ENCODE peak calls at places on chromosomes 16 and 17, in seven cellular contexts. M is IMR-90, S is spleen, U is OCI-LY7, V is body of pancreas, F is tibial artery, C is adipocyte. X is an unnamed sample.

GRCh38 chr17:17935321-17936271 is 36.6 kb downstream of the TOM1L2 start:
- DNase-seq in F (peak; percentile 71), U (no peak), M (peak; percentile 92), S (no peak), C (peak; percentile 94), V (no peak), X (peak; percentile 93)

GRCh38 chr17:75152971-75153853 is 1.1 kb downstream of the JPT1 start:
- DNase-seq in M (peak; percentile 28), V (peak; percentile 23), U (peak; percentile 75), S (peak; percentile 80), F (peak; percentile 55), C (peak; percentile 50), X (peak; percentile 38)

GRCh38 chr17:2412561-2413021 is 11.7 kb upstream of the MNT start:
- DNase-seq in U (no peak), V (peak; percentile 88), C (peak; percentile 56), F (peak; percentile 89), S (no peak), M (no peak), X (no peak)

GRCh38 chr17:50637829-50638571 is 3.3 kb downstream of the ABCC3 start:
- DNase-seq in M (no peak), C (no peak), U (no peak), V (no peak), S (no peak), F (no peak), X (no peak)

GRCh38 chr16:12199524-12199923 is 223.0 kb downstream of the SNX29 start:
- DNase-seq in M (no peak), S (no peak), V (no peak), F (no peak), U (no peak), C (no peak), X (peak; percentile 58)

GRCh38 chr17:56297142-56297541 is 143.9 kb downstream of the ANKFN1 start:
- DNase-seq in C (peak; percentile 57), V (no peak), M (peak; percentile 62), F (no peak), S (no peak), U (no peak), X (no peak)

GRCh38 chr17:43578699-43579569 is 32.8 kb upstream of the ETV4 start:
- DNase-seq in S (peak; percentile 81), V (peak; percentile 19), C (peak; percentile 69), U (peak; percentile 65), M (peak; percentile 85), F (no peak), X (no peak)

GRCh38 chr16:85750827-85751641 is at the start of gene C16orf74:
- DNase-seq in U (peak; percentile 45), V (peak; percentile 52), S (peak; percentile 89), F (no peak), M (peak; percentile 35), C (peak; percentile 82), X (peak; percentile 79)

GRCh38 chr17:49363251-49363650 is 1.2 kb upstream of the ZNF652 start:
- DNase-seq in M (no peak), U (no peak), S (no peak), C (no peak), V (no peak), F (no peak), X (no peak)

GRCh38 chr17:55895112-55895759 is 144.4 kb downstream of the PCTP start:
- DNase-seq in M (no peak), U (no peak), V (no peak), F (no peak), S (no peak), C (no peak), X (no peak)

GRCh38 chr16:25051446-25052160 is 36.4 kb upstream of the ARHGAP17 start:
- DNase-seq in V (no peak), S (no peak), M (peak; percentile 84), U (no peak), C (peak; percentile 61), F (no peak), X (no peak)

GRCh38 chr17:83122834-83123233 is 43.4 kb downstream of the METRNL start:
- DNase-seq in V (no peak), U (no peak), F (peak; percentile 71), M (no peak), C (no peak), S (peak; percentile 54), X (no peak)
- H3K4me1 ChIP-seq in V (no peaks in the 10 kb centered on the region), U (peaks cover 40% of the 10 kb centered on the region), F (no peaks in the 10 kb centered on the region), M (no peaks in the 10 kb centered on the region), C (peaks cover 11% of the 10 kb centered on the region), S (peaks cover 14% of the 10 kb centered on the region), X (no peaks in the 10 kb centered on the region)

DNA sequence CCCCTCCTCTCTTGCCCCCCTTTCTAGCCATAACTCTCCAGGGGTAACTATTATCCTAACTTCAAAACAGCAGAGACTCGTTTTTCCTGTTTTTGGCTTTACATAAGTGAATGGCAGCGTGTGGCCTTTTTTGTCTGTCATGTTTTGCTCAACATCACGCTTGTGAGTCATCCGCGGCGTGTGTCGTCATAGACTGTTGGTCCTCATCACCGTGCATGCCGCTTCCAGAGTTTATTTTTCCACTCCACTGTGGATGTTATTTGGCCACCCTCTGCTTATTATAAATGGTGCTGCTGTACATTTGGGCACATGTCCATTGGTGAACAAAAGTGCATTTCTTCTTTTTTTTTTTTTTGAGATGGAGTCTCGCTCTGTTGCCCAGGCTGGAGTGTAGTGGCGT is 52.5 kb downstream of the ERN1 start:
- DNase-seq in U (no peak), M (peak; percentile 41), C (no peak), S (peak; percentile 88), V (peak; percentile 61), F (no peak), X (no peak)
- H3K4me1 ChIP-seq in U (peaks cover 94% of the 10 kb centered on the region), M (peaks cover 13% of the 10 kb centered on the region), C (peaks cover 35% of the 10 kb centered on the region), S (peaks cover 18% of the 10 kb centered on the region), V (peaks cover 63% of the 10 kb centered on the region), F (no peaks in the 10 kb centered on the region), X (peaks cover 5% of the 10 kb centered on the region)

GRCh38 chr17:40101367-40102210 is 1.2 kb upstream of the NR1D1 start:
- DNase-seq in F (no peak), S (no peak), U (no peak), V (no peak), M (no peak), C (no peak), X (no peak)

GRCh38 chr17:40106089-40106759 is 5.8 kb upstream of the NR1D1 start:
- DNase-seq in M (no peak), U (no peak), S (no peak), F (no peak), V (no peak), C (no peak), X (no peak)

GRCh38 chr17:40104570-40105471 is 4.4 kb upstream of the NR1D1 start:
- DNase-seq in S (no peak), M (no peak), C (no peak), F (no peak), V (no peak), U (no peak), X (no peak)

GRCh38 chr17:40103082-40103741 is 2.8 kb upstream of the NR1D1 start:
- DNase-seq in F (no peak), C (no peak), M (no peak), V (no peak), U (no peak), S (no peak), X (no peak)

GRCh38 chr17:40103742-40104095 is 3.3 kb upstream of the NR1D1 start:
- DNase-seq in U (no peak), V (no peak), F (no peak), S (no peak), M (no peak), C (no peak), X (no peak)
- H3K4me1 ChIP-seq in U (peaks cover 39% of the 10 kb centered on the region), V (peaks cover 65% of the 10 kb centered on the region), F (peaks cover 3% of the 10 kb centered on the region), S (peaks cover 46% of the 10 kb centered on the region), M (peaks cover 36% of the 10 kb centered on the region), C (peaks cover 59% of the 10 kb centered on the region), X (peaks cover 38% of the 10 kb centered on the region)

DNA sequence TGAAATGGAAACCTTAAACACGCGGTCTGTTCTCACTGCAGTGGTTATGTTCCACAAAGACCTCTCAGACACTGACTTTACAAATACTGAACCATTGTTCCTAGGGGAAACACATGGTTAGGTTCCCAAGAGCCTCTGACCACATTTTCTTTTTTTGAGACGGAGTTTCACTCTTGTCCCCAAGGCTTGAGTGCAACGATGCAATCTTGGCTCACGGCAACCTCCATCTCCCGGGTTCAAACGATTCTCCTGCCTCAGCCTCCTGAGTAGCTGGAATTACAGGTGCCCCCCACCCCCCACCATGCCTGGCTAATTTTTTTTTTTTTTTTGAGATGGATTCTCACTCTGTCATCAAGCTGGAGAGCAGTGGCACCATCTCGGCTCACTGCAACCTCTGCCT is 179.7 kb downstream of the RBFOX3 start:
- DNase-seq in U (no peak), M (no peak), S (no peak), V (no peak), C (no peak), F (no peak), X (no peak)
- H3K4me1 ChIP-seq in U (no peaks in the 10 kb centered on the region), M (no peaks in the 10 kb centered on the region), S (no peaks in the 10 kb centered on the region), V (no peaks in the 10 kb centered on the region), C (no peaks in the 10 kb centered on the region), F (no peaks in the 10 kb centered on the region), X (no peaks in the 10 kb centered on the region)

GRCh38 chr16:57635266-57636097 is 7.1 kb downstream of the ADGRG1 start:
- DNase-seq in V (peak; percentile 72), S (no peak), U (no peak), C (no peak), F (no peak), M (no peak), X (no peak)
- H3K4me1 ChIP-seq in V (peaks cover 89% of the 10 kb centered on the region), S (no peaks in the 10 kb centered on the region), U (no peaks in the 10 kb centered on the region), C (peaks cover 33% of the 10 kb centered on the region), F (no peaks in the 10 kb centered on the region), M (peaks cover 10% of the 10 kb centered on the region), X (no peaks in the 10 kb centered on the region)

GRCh38 chr17:57984936-57985674 is 2.9 kb downstream of the VEZF1 start:
- DNase-seq in S (no peak), U (no peak), C (peak; percentile 49), M (no peak), V (no peak), F (no peak), X (no peak)
- H3K4me1 ChIP-seq in S (peaks cover 39% of the 10 kb centered on the region), U (peaks cover 23% of the 10 kb centered on the region), C (peaks cover 51% of the 10 kb centered on the region), M (peaks cover 28% of the 10 kb centered on the region), V (peaks cover 66% of the 10 kb centered on the region), F (no peaks in the 10 kb centered on the region), X (peaks cover 44% of the 10 kb centered on the region)

GRCh38 chr17:64975318-64976087 is 56.2 kb upstream of the LRRC37A3 start:
- DNase-seq in C (peak; percentile 98), M (peak; percentile 87), U (peak; percentile 97), S (peak; percentile 99), V (peak; percentile 95), F (peak; percentile 97), X (peak; percentile 96)
- H3K4me1 ChIP-seq in C (peaks cover 10% of the 10 kb centered on the region), M (peaks cover 5% of the 10 kb centered on the region), U (peaks cover 87% of the 10 kb centered on the region), S (peaks cover 15% of the 10 kb centered on the region), V (peaks cover 13% of the 10 kb centered on the region), F (no peaks in the 10 kb centered on the region), X (no peaks in the 10 kb centered on the region)

DNA sequence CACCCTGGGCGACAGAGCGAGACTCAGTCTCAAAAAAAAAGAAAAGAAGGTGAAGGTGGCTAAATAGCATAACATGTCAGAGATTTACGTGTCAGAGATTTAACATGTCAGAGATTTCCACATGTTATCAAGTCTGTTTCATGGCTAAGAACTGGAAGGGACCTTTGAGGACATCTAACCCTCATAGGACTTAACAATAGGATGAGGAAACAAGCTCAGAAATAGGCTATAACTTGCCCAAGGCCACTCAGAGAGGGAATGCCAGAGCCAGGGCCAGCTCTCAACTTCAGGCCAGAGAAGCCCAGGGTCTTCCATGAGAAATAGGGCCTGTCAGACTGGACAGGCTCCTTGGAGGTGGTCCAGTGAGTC is 26.8 kb upstream of the ZNF629 start:
- DNase-seq in M (no peak), C (no peak), F (no peak), V (no peak), S (no peak), U (no peak), X (no peak)
- H3K4me1 ChIP-seq in M (peaks cover 3% of the 10 kb centered on the region), C (peaks cover 12% of the 10 kb centered on the region), F (no peaks in the 10 kb centered on the region), V (peaks cover 12% of the 10 kb centered on the region), S (peaks cover 6% of the 10 kb centered on the region), U (peaks cover 14% of the 10 kb centered on the region), X (no peaks in the 10 kb centered on the region)

X was measured in cardiac muscle cell.